ENCODE peak calls at places on chromosomes 5 and 9, in four cellular contexts. One of them, this sample, is unnamed.

GRCh38 chr5:144864113-144864512 is 693.4 kb downstream of the KCTD16 start:
- DNase-seq in neuronal stem cell: no peak
- DNase-seq in neural progenitor cell: no peak
- DNase-seq in cardiac fibroblast: no peak
- DNase-seq in this sample: no peak

GRCh38 chr9:4973902-4974301 is 11.2 kb upstream of the JAK2 start:
- DNase-seq in neuronal stem cell: no peak
- DNase-seq in neural progenitor cell: no peak
- DNase-seq in cardiac fibroblast: peak; percentile 39
- DNase-seq in this sample: no peak

GRCh38 chr9:76023715-76024195 is 133.3 kb downstream of the PCSK5 start:
- DNase-seq in neuronal stem cell: no peak
- DNase-seq in neural progenitor cell: no peak
- DNase-seq in cardiac fibroblast: peak; percentile 27
- DNase-seq in this sample: no peak

GRCh38 chr9:35729700-35730485 is 2.1 kb downstream of the TLN1 start:
- DNase-seq in neuronal stem cell: peak; percentile 31
- DNase-seq in neural progenitor cell: peak; percentile 70
- DNase-seq in cardiac fibroblast: peak; percentile 89
- DNase-seq in this sample: peak; percentile 85

GRCh38 chr5:14174235-14174636 is 31.1 kb downstream of the TRIO start:
- DNase-seq in neuronal stem cell: no peak
- DNase-seq in neural progenitor cell: no peak
- DNase-seq in cardiac fibroblast: no peak
- DNase-seq in this sample: no peak

GRCh38 chr5:159724283-159724682 is 192.0 kb upstream of the ADRA1B start:
- DNase-seq in neuronal stem cell: no peak
- DNase-seq in neural progenitor cell: no peak
- DNase-seq in cardiac fibroblast: no peak
- DNase-seq in this sample: no peak

GRCh38 chr9:19677929-19678328 is 110.9 kb downstream of the SLC24A2 start:
- DNase-seq in neuronal stem cell: no peak
- DNase-seq in neural progenitor cell: no peak
- DNase-seq in cardiac fibroblast: no peak
- DNase-seq in this sample: no peak

GRCh38 chr9:33818167-33818831 is 1.3 kb downstream of the UBE2R2 start:
- DNase-seq in neuronal stem cell: no peak
- DNase-seq in neural progenitor cell: no peak
- DNase-seq in cardiac fibroblast: no peak
- DNase-seq in this sample: no peak

GRCh38 chr5:927172-928015 is 34.7 kb downstream of the TRIP13 start:
- DNase-seq in neuronal stem cell: no peak
- DNase-seq in neural progenitor cell: no peak
- DNase-seq in cardiac fibroblast: no peak
- DNase-seq in this sample: peak; percentile 41

GRCh38 chr9:126146254-126147145 is 180.1 kb upstream of the MVB12B start:
- DNase-seq in neuronal stem cell: peak; percentile 59
- DNase-seq in neural progenitor cell: peak; percentile 87
- DNase-seq in cardiac fibroblast: no peak
- DNase-seq in this sample: peak; percentile 57

GRCh38 chr5:101024299-101024698 is 121.2 kb upstream of the ST8SIA4 start:
- DNase-seq in neuronal stem cell: no peak
- DNase-seq in neural progenitor cell: no peak
- DNase-seq in cardiac fibroblast: no peak
- DNase-seq in this sample: no peak

GRCh38 chr9:86413966-86414880 is 60.0 kb upstream of the TUT7 start:
- DNase-seq in neuronal stem cell: peak; percentile 31
- DNase-seq in neural progenitor cell: peak; percentile 20
- DNase-seq in cardiac fibroblast: peak; percentile 69
- DNase-seq in this sample: no peak

GRCh38 chr5:159814810-159815585 is 101.3 kb upstream of the ADRA1B start:
- DNase-seq in neuronal stem cell: no peak
- DNase-seq in neural progenitor cell: no peak
- DNase-seq in cardiac fibroblast: peak; percentile 43
- DNase-seq in this sample: no peak

GRCh38 chr5:154740483-154740882 is 14.7 kb upstream of the LARP1 start:
- DNase-seq in neuronal stem cell: no peak
- DNase-seq in neural progenitor cell: peak; percentile 52
- DNase-seq in cardiac fibroblast: peak; percentile 62
- DNase-seq in this sample: no peak

GRCh38 chr5:52419357-52419756 is 368.4 kb upstream of the ITGA1 start:
- DNase-seq in neuronal stem cell: peak; percentile 80
- DNase-seq in neural progenitor cell: peak; percentile 76
- DNase-seq in cardiac fibroblast: no peak
- DNase-seq in this sample: no peak

GRCh38 chr5:131382407-131383395 is 118.8 kb downstream of the CDC42SE2 start:
- DNase-seq in neuronal stem cell: peak; percentile 8
- DNase-seq in neural progenitor cell: peak; percentile 66
- DNase-seq in cardiac fibroblast: peak; percentile 73
- DNase-seq in this sample: no peak

GRCh38 chr5:140628711-140629110 is 4.3 kb downstream of the CD14 start:
- DNase-seq in neuronal stem cell: no peak
- DNase-seq in neural progenitor cell: no peak
- DNase-seq in cardiac fibroblast: peak; percentile 53
- DNase-seq in this sample: no peak

GRCh38 chr5:168415971-168416370 is 70.3 kb upstream of the RARS1 start:
- DNase-seq in neuronal stem cell: no peak
- DNase-seq in neural progenitor cell: no peak
- DNase-seq in cardiac fibroblast: no peak
- DNase-seq in this sample: no peak

GRCh38 chr5:43661102-43661501 is 58.1 kb downstream of the NNT start:
- DNase-seq in neuronal stem cell: peak; percentile 15
- DNase-seq in neural progenitor cell: peak; percentile 65
- DNase-seq in cardiac fibroblast: peak; percentile 80
- DNase-seq in this sample: no peak

GRCh38 chr9:114718801-114719221 is 36.8 kb upstream of the TEX48 start:
- DNase-seq in neuronal stem cell: no peak
- DNase-seq in neural progenitor cell: no peak
- DNase-seq in cardiac fibroblast: no peak
- DNase-seq in this sample: peak; percentile 52

GRCh38 chr9:117763314-117763713 is 59.1 kb downstream of the TLR4 start:
- DNase-seq in neuronal stem cell: no peak
- DNase-seq in neural progenitor cell: no peak
- DNase-seq in cardiac fibroblast: peak; percentile 63
- DNase-seq in this sample: no peak

GRCh38 chr9:120303519-120303918 is 276.4 kb downstream of the CDK5RAP2 start:
- DNase-seq in neuronal stem cell: no peak
- DNase-seq in neural progenitor cell: no peak
- DNase-seq in cardiac fibroblast: no peak
- DNase-seq in this sample: no peak

GRCh38 chr9:116471093-116471906 is 215.8 kb upstream of the TRIM32 start:
- DNase-seq in neuronal stem cell: peak; percentile 70
- DNase-seq in neural progenitor cell: peak; percentile 87
- DNase-seq in cardiac fibroblast: peak; percentile 29
- DNase-seq in this sample: peak; percentile 78

GRCh38 chr9:110601098-110601497 is 21.6 kb upstream of the SVEP1 start:
- DNase-seq in neuronal stem cell: no peak
- DNase-seq in neural progenitor cell: no peak
- DNase-seq in cardiac fibroblast: no peak
- DNase-seq in this sample: no peak

GRCh38 chr9:92242115-92242778 is 51.2 kb downstream of the IARS1 start:
- DNase-seq in neuronal stem cell: no peak
- DNase-seq in neural progenitor cell: peak; percentile 43
- DNase-seq in cardiac fibroblast: peak; percentile 93
- DNase-seq in this sample: no peak

DNA sequence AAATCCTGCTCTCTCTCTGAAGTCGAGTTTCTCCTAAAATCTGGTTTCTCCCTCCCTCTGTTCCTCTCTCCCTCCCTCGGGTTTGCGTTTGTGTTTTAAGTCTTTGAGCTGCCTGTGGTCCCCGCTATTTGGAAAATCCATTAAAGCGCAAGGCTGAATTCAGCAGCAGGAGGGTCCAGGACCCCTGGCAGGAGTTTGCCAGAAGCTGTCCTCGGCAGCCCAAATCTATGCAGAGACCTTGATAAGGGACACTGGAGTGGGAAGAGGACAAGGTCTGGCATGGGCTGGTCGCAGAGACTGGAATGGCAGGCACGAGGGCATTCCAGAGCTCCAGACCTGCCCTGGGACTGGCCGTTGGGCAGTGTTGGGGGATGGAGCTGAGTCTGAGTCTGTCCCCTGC is 1.1 kb downstream of the PDZD2 start:
- DNase-seq in neuronal stem cell: no peak
- DNase-seq in neural progenitor cell: peak; percentile 42
- DNase-seq in cardiac fibroblast: no peak
- DNase-seq in this sample: no peak
- H3K4me3 ChIP-seq in neuronal stem cell: peak overlapping the region; percentile 84
- H3K4me3 ChIP-seq in neural progenitor cell: peak overlapping the region; percentile 71
- H3K4me3 ChIP-seq in cardiac fibroblast: no peak overlapping the region
- H3K4me3 ChIP-seq in this sample: peak overlapping the region; percentile 77

GRCh38 chr5:78109891-78110324 is 184.6 kb downstream of the AP3B1 start:
- DNase-seq in neuronal stem cell: no peak
- DNase-seq in neural progenitor cell: no peak
- DNase-seq in cardiac fibroblast: no peak
- DNase-seq in this sample: no peak

GRCh38 chr5:78113689-78114088 is 180.8 kb downstream of the AP3B1 start:
- DNase-seq in neuronal stem cell: no peak
- DNase-seq in neural progenitor cell: no peak
- DNase-seq in cardiac fibroblast: no peak
- DNase-seq in this sample: no peak

GRCh38 chr5:78103226-78103722 is 191.2 kb downstream of the AP3B1 start:
- DNase-seq in neuronal stem cell: no peak
- DNase-seq in neural progenitor cell: no peak
- DNase-seq in cardiac fibroblast: no peak
- DNase-seq in this sample: no peak

GRCh38 chr5:78112931-78113330 is 181.6 kb downstream of the AP3B1 start:
- DNase-seq in neuronal stem cell: no peak
- DNase-seq in neural progenitor cell: peak; percentile 29
- DNase-seq in cardiac fibroblast: no peak
- DNase-seq in this sample: no peak

DNA sequence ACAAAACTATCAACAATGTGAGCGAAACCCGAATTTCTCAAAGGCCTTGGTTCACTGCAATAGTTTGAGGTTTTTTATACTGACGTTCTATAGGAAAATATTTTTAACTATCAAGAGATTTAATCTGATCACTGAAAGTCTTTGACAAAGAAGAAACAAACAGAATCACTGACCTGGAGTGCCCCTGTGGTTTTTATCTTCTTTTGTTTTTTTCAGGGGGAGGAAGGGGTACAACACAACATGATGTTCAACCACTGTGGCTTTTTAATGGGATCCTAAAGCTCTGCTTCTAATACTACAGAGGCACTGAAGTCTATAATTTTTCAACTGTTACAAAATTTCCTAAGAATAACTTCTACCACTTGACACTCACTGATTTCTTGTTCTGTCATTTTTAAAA is 185.9 kb downstream of the AP3B1 start:
- DNase-seq in neuronal stem cell: no peak
- DNase-seq in neural progenitor cell: peak; percentile 17
- DNase-seq in cardiac fibroblast: no peak
- DNase-seq in this sample: no peak
- H3K4me3 ChIP-seq in neuronal stem cell: no peak overlapping the region
- H3K4me3 ChIP-seq in neural progenitor cell: no peak overlapping the region
- H3K4me3 ChIP-seq in cardiac fibroblast: no peak overlapping the region
- H3K4me3 ChIP-seq in this sample: no peak overlapping the region

DNA sequence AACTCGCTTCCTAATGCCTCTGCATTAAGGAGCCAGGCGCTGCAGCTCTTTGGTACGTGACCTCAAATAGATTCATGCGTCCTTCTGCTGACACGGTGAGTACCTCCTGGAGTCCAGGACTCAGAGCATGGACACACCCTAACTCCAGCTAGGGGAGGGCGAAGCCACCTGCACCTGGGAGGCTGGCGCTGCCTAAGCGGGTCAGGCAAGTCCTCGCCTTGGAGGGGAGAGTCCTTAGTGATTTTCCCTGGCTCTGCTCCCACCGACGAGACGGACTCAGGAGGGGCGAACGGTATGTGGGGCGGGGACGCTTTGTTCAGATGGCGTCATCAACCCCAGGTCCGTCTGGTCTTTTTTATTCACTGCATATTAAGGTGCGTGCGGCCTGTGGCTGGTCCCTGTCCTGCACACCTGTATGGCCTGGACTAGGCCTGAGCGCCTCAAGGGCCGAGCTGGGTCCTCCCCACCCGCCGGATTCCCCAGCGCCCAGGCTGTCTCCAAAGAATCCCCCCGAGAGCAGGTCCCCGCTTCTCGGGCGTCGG is 50.3 kb downstream of the NSUN2 start:
- DNase-seq in neuronal stem cell: no peak
- DNase-seq in neural progenitor cell: no peak
- DNase-seq in cardiac fibroblast: no peak
- DNase-seq in this sample: no peak
- H3K4me3 ChIP-seq in neuronal stem cell: peak overlapping the region; percentile 72
- H3K4me3 ChIP-seq in neural progenitor cell: peak overlapping the region; percentile 56
- H3K4me3 ChIP-seq in cardiac fibroblast: peak overlapping the region; percentile 21
- H3K4me3 ChIP-seq in this sample: peak overlapping the region; percentile 19

DNA sequence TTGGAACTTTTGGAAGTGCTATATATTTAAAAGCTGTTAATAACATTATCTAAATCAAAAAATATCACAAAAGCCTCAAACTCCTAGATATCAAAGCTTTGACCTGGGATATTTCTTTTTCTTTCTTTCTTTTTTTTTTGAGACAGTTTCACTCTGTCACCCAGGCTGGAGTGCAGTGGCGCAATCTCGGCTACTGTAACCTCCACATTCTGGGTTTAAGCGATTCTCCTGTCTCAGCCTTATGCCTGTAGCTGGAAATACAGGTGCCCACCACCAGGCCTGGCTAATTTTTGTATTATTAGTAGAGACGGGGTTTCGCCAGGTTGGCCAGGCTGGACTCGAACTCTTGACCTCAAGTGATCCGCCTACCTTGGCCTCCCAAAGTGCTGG is 31.3 kb downstream of the RAPGEF1 start:
- DNase-seq in neuronal stem cell: no peak
- DNase-seq in neural progenitor cell: no peak
- DNase-seq in cardiac fibroblast: no peak
- DNase-seq in this sample: no peak
- H3K4me3 ChIP-seq in neuronal stem cell: no peak overlapping the region
- H3K4me3 ChIP-seq in neural progenitor cell: no peak overlapping the region
- H3K4me3 ChIP-seq in cardiac fibroblast: no peak overlapping the region
- H3K4me3 ChIP-seq in this sample: no peak overlapping the region

GRCh38 chr9:274101-274500 is 59.4 kb downstream of the DOCK8 start:
- DNase-seq in neuronal stem cell: no peak
- DNase-seq in neural progenitor cell: no peak
- DNase-seq in cardiac fibroblast: no peak
- DNase-seq in this sample: no peak
- H3K4me3 ChIP-seq in neuronal stem cell: no peak overlapping the region
- H3K4me3 ChIP-seq in neural progenitor cell: no peak overlapping the region
- H3K4me3 ChIP-seq in cardiac fibroblast: no peak overlapping the region
- H3K4me3 ChIP-seq in this sample: no peak overlapping the region

GRCh38 chr9:136052433-136052880 is 42.6 kb downstream of the NACC2 start:
- DNase-seq in neuronal stem cell: no peak
- DNase-seq in neural progenitor cell: peak; percentile 60
- DNase-seq in cardiac fibroblast: peak; percentile 9
- DNase-seq in this sample: peak; percentile 57
- H3K4me3 ChIP-seq in neuronal stem cell: no peak overlapping the region
- H3K4me3 ChIP-seq in neural progenitor cell: peak overlapping the region; percentile 90
- H3K4me3 ChIP-seq in cardiac fibroblast: peak overlapping the region; percentile 17
- H3K4me3 ChIP-seq in this sample: no peak overlapping the region

GRCh38 chr5:103648086-103648485 is 85.5 kb upstream of the NUDT12 start:
- DNase-seq in neuronal stem cell: no peak
- DNase-seq in neural progenitor cell: no peak
- DNase-seq in cardiac fibroblast: no peak
- DNase-seq in this sample: no peak
- H3K4me3 ChIP-seq in neuronal stem cell: no peak overlapping the region
- H3K4me3 ChIP-seq in neural progenitor cell: no peak overlapping the region
- H3K4me3 ChIP-seq in cardiac fibroblast: no peak overlapping the region
- H3K4me3 ChIP-seq in this sample: no peak overlapping the region

GRCh38 chr5:132825824-132826391 is 4.5 kb downstream of the SHROOM1 start:
- DNase-seq in neuronal stem cell: no peak
- DNase-seq in neural progenitor cell: peak; percentile 57
- DNase-seq in cardiac fibroblast: no peak
- DNase-seq in this sample: no peak
- H3K4me3 ChIP-seq in neuronal stem cell: peak overlapping the region; percentile 55
- H3K4me3 ChIP-seq in neural progenitor cell: peak overlapping the region; percentile 44
- H3K4me3 ChIP-seq in cardiac fibroblast: no peak overlapping the region
- H3K4me3 ChIP-seq in this sample: no peak overlapping the region

This sample was measured in aorta.